ENCODE peak calls at places on chromosomes 7 and 10, in seven cellular contexts. T, B, W, F, N, Q and Y are unnamed samples.
A peak's percentile ranks its signal among the peaks of the same experiment; 100 is the strongest.

GRCh38 chr7:85829817-85830432 is 643.1 kb upstream of the SEMA3D start:
- DNase-seq in T (peak; percentile 26), B (no peak), W (no peak), F (no peak), N (no peak), Q (no peak), Y (no peak)

GRCh38 chr10:30736685-30737232 is 107.2 kb upstream of the LYZL2 start:
- DNase-seq in T (peak; percentile 98), B (no peak), W (peak; percentile 99), F (peak; percentile 95), N (no peak), Q (peak; percentile 43), Y (no peak)

GRCh38 chr10:113326160-113327111 is 226.4 kb upstream of the HABP2 start:
- DNase-seq in T (peak; percentile 60), B (no peak), W (peak; percentile 81), F (peak; percentile 66), N (no peak), Q (peak; percentile 80), Y (no peak)

GRCh38 chr7:137576481-137576880 is 232.9 kb upstream of the PTN start:
- DNase-seq in T (no peak), B (no peak), W (no peak), F (no peak), N (no peak), Q (no peak), Y (no peak)

GRCh38 chr7:151598045-151598444 is 78.3 kb upstream of the RHEB start:
- DNase-seq in T (peak; percentile 70), B (no peak), W (peak; percentile 80), F (no peak), N (no peak), Q (no peak), Y (no peak)

GRCh38 chr7:130667593-130668257 is 823 bp downstream of the COPG2 start:
- DNase-seq in T (peak; percentile 5), B (no peak), W (no peak), F (no peak), N (peak; percentile 3), Q (no peak), Y (no peak)

GRCh38 chr7:51455948-51456347 is 139.3 kb upstream of the COBL start:
- DNase-seq in T (no peak), B (no peak), W (no peak), F (no peak), N (no peak), Q (no peak), Y (peak; percentile 30)

GRCh38 chr10:6766061-6766460 is 186.0 kb upstream of the PRKCQ start:
- DNase-seq in T (peak; percentile 87), B (no peak), W (peak; percentile 94), F (no peak), N (no peak), Q (no peak), Y (no peak)

GRCh38 chr10:21145751-21146445 is 248.8 kb upstream of the NEBL start:
- DNase-seq in T (no peak), B (no peak), W (no peak), F (no peak), N (no peak), Q (no peak), Y (no peak)

GRCh38 chr7:91264083-91264923 is at the start of gene FZD1:
- DNase-seq in T (peak; percentile 99), B (no peak), W (peak; percentile 97), F (peak; percentile 97), N (peak; percentile 98), Q (peak; percentile 85), Y (peak; percentile 93)

GRCh38 chr7:158353606-158354570 is 233.7 kb downstream of the PTPRN2 start:
- DNase-seq in T (peak; percentile 10), B (no peak), W (no peak), F (no peak), N (no peak), Q (no peak), Y (peak; percentile 10)

GRCh38 chr7:11675163-11675562 is 156.8 kb downstream of the THSD7A start:
- DNase-seq in T (no peak), B (no peak), W (no peak), F (no peak), N (no peak), Q (no peak), Y (no peak)

GRCh38 chr7:117322741-117323584 is at the start of gene WNT2:
- DNase-seq in T (peak; percentile 32), B (no peak), W (no peak), F (peak; percentile 5), N (no peak), Q (no peak), Y (no peak)

GRCh38 chr10:11407939-11408338 is 203.5 kb downstream of the USP6NL start:
- DNase-seq in T (no peak), B (peak; percentile 24), W (no peak), F (no peak), N (no peak), Q (no peak), Y (no peak)

GRCh38 chr7:31850601-31851000 is 163.6 kb downstream of the PPP1R17 start:
- DNase-seq in T (no peak), B (no peak), W (no peak), F (no peak), N (no peak), Q (no peak), Y (no peak)

GRCh38 chr7:128911441-128912031 is 1.0 kb upstream of the KCP start:
- DNase-seq in T (peak; percentile 27), B (no peak), W (no peak), F (no peak), N (no peak), Q (no peak), Y (peak; percentile 58)
- H3K4me3 ChIP-seq in T (no peak overlapping the region), B (no peak overlapping the region), W (no peak overlapping the region), F (no peak overlapping the region), N (no peak overlapping the region), Q (no peak overlapping the region), Y (peak overlapping the region; percentile 4)

GRCh38 chr10:85741626-85742300 is 624.8 kb downstream of the GRID1 start:
- DNase-seq in T (no peak), B (no peak), W (no peak), F (peak; percentile 59), N (no peak), Q (no peak), Y (no peak)
- H3K4me3 ChIP-seq in T (no peak overlapping the region), B (peak overlapping the region; percentile 23), W (no peak overlapping the region), F (peak overlapping the region; percentile 39), N (no peak overlapping the region), Q (no peak overlapping the region), Y (no peak overlapping the region)

GRCh38 chr10:132391372-132392020 is 5.5 kb upstream of the PWWP2B start:
- DNase-seq in T (no peak), B (no peak), W (no peak), F (no peak), N (no peak), Q (no peak), Y (no peak)

GRCh38 chr10:132394201-132394811 is 2.7 kb upstream of the PWWP2B start:
- DNase-seq in T (no peak), B (no peak), W (no peak), F (no peak), N (no peak), Q (no peak), Y (no peak)

GRCh38 chr10:132392184-132392800 is 4.7 kb upstream of the PWWP2B start:
- DNase-seq in T (no peak), B (no peak), W (no peak), F (no peak), N (no peak), Q (no peak), Y (no peak)

GRCh38 chr10:132393695-132394181 is 3.3 kb upstream of the PWWP2B start:
- DNase-seq in T (no peak), B (no peak), W (no peak), F (no peak), N (no peak), Q (no peak), Y (no peak)

GRCh38 chr10:132392811-132393694 is 3.9 kb upstream of the PWWP2B start:
- DNase-seq in T (no peak), B (no peak), W (no peak), F (no peak), N (no peak), Q (no peak), Y (no peak)
- H3K4me3 ChIP-seq in T (no peak overlapping the region), B (no peak overlapping the region), W (no peak overlapping the region), F (no peak overlapping the region), N (no peak overlapping the region), Q (no peak overlapping the region), Y (no peak overlapping the region)

DNA sequence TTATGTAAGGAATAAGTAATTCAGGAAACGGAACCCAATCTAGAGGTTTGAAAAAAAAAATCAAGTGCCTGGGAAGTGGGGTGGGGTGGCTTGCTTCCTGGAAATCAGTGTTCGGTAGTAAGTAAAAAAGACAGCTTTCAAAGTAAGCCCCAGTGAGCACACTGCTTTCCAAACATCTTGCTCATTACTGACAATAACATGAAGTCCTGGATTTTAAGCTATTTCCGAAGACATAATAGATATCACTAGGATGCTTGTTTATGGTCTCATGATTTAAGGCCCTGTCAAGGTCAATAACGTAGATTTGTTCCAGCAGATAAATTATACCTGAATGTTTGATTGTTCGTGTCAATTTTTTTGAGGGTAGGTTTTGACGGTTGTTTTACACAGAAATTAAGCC is 1.3 kb downstream of the STAMBPL1 start:
- DNase-seq in T (no peak), B (no peak), W (no peak), F (no peak), N (no peak), Q (no peak), Y (no peak)
- H3K4me3 ChIP-seq in T (peak overlapping the region; percentile 82), B (peak overlapping the region; percentile 74), W (peak overlapping the region; percentile 80), F (peak overlapping the region; percentile 96), N (peak overlapping the region; percentile 61), Q (peak overlapping the region; percentile 87), Y (peak overlapping the region; percentile 62)

DNA sequence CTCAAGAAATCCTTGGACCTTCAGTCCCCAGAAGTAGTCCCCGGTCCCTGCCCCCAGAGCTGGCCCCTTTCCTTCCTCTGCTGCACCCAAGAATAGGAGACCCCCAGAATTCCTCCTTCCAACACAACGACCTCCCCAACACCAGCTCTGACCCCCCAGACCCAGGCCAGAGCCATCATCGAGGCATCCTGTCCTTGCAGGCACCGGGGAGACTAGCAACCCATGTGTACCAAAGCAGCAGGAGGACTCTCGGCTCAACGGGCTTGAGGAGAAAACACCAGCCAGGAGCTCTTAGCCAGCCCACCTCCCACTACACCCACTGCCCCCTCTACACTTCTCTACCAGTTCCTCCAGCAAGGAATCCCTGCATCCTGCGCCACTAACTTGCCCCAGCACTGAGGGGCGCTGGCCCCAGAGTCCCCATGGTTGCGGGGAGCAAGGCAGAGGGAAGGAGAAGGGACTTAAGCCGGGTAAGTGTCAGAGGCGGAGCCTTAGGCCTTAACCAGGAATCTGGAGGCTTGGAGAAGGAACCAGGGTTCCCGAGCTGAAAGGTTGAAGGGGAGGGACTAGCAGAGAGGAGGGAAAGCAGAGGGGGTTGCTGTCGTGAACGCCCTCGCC is 3.9 kb downstream of the GRID1 start:
- DNase-seq in T (no peak), B (no peak), W (no peak), F (no peak), N (no peak), Q (no peak), Y (no peak)
- H3K4me3 ChIP-seq in T (no peak overlapping the region), B (no peak overlapping the region), W (no peak overlapping the region), F (no peak overlapping the region), N (no peak overlapping the region), Q (peak overlapping the region; percentile 33), Y (no peak overlapping the region)

DNA sequence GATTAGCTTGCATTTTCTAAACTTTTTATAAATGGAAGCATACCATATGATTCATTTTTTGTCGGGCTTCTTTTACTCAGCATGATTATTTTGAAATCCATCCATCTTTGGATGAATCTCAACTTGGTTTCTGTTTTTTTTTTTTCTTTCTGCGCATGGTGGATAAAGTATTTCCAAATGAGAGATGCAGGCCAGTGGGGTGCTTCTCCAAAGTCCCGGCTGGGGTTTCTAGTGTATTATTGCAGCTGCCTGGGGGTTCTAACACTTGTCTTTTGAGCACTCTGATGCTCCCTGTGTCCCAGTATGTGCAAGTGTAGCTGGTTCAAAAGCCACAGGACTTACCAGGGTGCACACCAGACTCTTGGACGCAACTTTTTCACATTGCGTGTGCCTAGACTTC is 70.9 kb upstream of the LOXL4 start:
- DNase-seq in T (no peak), B (no peak), W (no peak), F (no peak), N (no peak), Q (no peak), Y (no peak)
- H3K4me3 ChIP-seq in T (no peak overlapping the region), B (no peak overlapping the region), W (no peak overlapping the region), F (no peak overlapping the region), N (no peak overlapping the region), Q (no peak overlapping the region), Y (no peak overlapping the region)